ENCODE peak calls at places on chromosomes 6 and 20, in eight cellular contexts. One of them, this sample, is unnamed.
A peak's percentile ranks its signal among the peaks of the same experiment; 100 is the strongest.

GRCh38 chr6:93701526-93701925 is 282.2 kb upstream of the EPHA7 start:
- DNase-seq in IMR-90: no peak
- DNase-seq in left lung: no peak
- DNase-seq in glutamatergic neuron: no peak
- DNase-seq in cardiac fibroblast: peak; percentile 74
- DNase-seq in GM12865: no peak
- DNase-seq in BE2C: no peak
- DNase-seq in psoas muscle: no peak
- DNase-seq in this sample: no peak

GRCh38 chr6:85111481-85112001 is 338.3 kb upstream of the NT5E start:
- DNase-seq in IMR-90: no peak
- DNase-seq in left lung: no peak
- DNase-seq in glutamatergic neuron: no peak
- DNase-seq in cardiac fibroblast: peak; percentile 70
- DNase-seq in GM12865: no peak
- DNase-seq in BE2C: no peak
- DNase-seq in psoas muscle: no peak
- DNase-seq in this sample: no peak

GRCh38 chr6:161226005-161226964 is 47.6 kb downstream of the AGPAT4 start:
- DNase-seq in IMR-90: no peak
- DNase-seq in left lung: no peak
- DNase-seq in glutamatergic neuron: no peak
- DNase-seq in cardiac fibroblast: no peak
- DNase-seq in GM12865: peak; percentile 42
- DNase-seq in BE2C: no peak
- DNase-seq in psoas muscle: no peak
- DNase-seq in this sample: no peak

GRCh38 chr6:137819740-137820139 is 47.3 kb upstream of the TNFAIP3 start:
- DNase-seq in IMR-90: no peak
- DNase-seq in left lung: no peak
- DNase-seq in glutamatergic neuron: no peak
- DNase-seq in cardiac fibroblast: peak; percentile 41
- DNase-seq in GM12865: peak; percentile 58
- DNase-seq in BE2C: no peak
- DNase-seq in psoas muscle: no peak
- DNase-seq in this sample: no peak

GRCh38 chr6:12403946-12404647 is 113.9 kb downstream of the EDN1 start:
- DNase-seq in IMR-90: peak; percentile 31
- DNase-seq in left lung: no peak
- DNase-seq in glutamatergic neuron: no peak
- DNase-seq in cardiac fibroblast: peak; percentile 50
- DNase-seq in GM12865: no peak
- DNase-seq in BE2C: no peak
- DNase-seq in psoas muscle: no peak
- DNase-seq in this sample: no peak

GRCh38 chr6:21511891-21512550 is 81.5 kb upstream of the SOX4 start:
- DNase-seq in IMR-90: no peak
- DNase-seq in left lung: no peak
- DNase-seq in glutamatergic neuron: no peak
- DNase-seq in cardiac fibroblast: no peak
- DNase-seq in GM12865: no peak
- DNase-seq in BE2C: no peak
- DNase-seq in psoas muscle: no peak
- DNase-seq in this sample: no peak

GRCh38 chr6:169906004-169906740 is 154.8 kb downstream of the ERMARD start:
- DNase-seq in IMR-90: no peak
- DNase-seq in left lung: no peak
- DNase-seq in glutamatergic neuron: no peak
- DNase-seq in cardiac fibroblast: no peak
- DNase-seq in GM12865: no peak
- DNase-seq in BE2C: no peak
- DNase-seq in psoas muscle: no peak
- DNase-seq in this sample: no peak

GRCh38 chr20:38680492-38681118 is 43.7 kb upstream of the SLC32A1 start:
- DNase-seq in IMR-90: peak; percentile 28
- DNase-seq in left lung: no peak
- DNase-seq in glutamatergic neuron: no peak
- DNase-seq in cardiac fibroblast: peak; percentile 41
- DNase-seq in GM12865: peak; percentile 38
- DNase-seq in BE2C: no peak
- DNase-seq in psoas muscle: no peak
- DNase-seq in this sample: no peak

GRCh38 chr6:2593167-2593566 is 157.6 kb downstream of the MYLK4 start:
- DNase-seq in IMR-90: no peak
- DNase-seq in left lung: no peak
- DNase-seq in glutamatergic neuron: no peak
- DNase-seq in cardiac fibroblast: no peak
- DNase-seq in GM12865: no peak
- DNase-seq in BE2C: no peak
- DNase-seq in psoas muscle: no peak
- DNase-seq in this sample: no peak

GRCh38 chr6:2599817-2600216 is 150.9 kb downstream of the MYLK4 start:
- DNase-seq in IMR-90: no peak
- DNase-seq in left lung: no peak
- DNase-seq in glutamatergic neuron: no peak
- DNase-seq in cardiac fibroblast: no peak
- DNase-seq in GM12865: no peak
- DNase-seq in BE2C: no peak
- DNase-seq in psoas muscle: no peak
- DNase-seq in this sample: no peak

GRCh38 chr6:2594868-2595267 is 155.9 kb downstream of the MYLK4 start:
- DNase-seq in IMR-90: no peak
- DNase-seq in left lung: no peak
- DNase-seq in glutamatergic neuron: no peak
- DNase-seq in cardiac fibroblast: no peak
- DNase-seq in GM12865: no peak
- DNase-seq in BE2C: no peak
- DNase-seq in psoas muscle: no peak
- DNase-seq in this sample: no peak

GRCh38 chr6:2598867-2599266 is 151.9 kb downstream of the MYLK4 start:
- DNase-seq in IMR-90: no peak
- DNase-seq in left lung: no peak
- DNase-seq in glutamatergic neuron: no peak
- DNase-seq in cardiac fibroblast: no peak
- DNase-seq in GM12865: no peak
- DNase-seq in BE2C: no peak
- DNase-seq in psoas muscle: no peak
- DNase-seq in this sample: no peak

DNA sequence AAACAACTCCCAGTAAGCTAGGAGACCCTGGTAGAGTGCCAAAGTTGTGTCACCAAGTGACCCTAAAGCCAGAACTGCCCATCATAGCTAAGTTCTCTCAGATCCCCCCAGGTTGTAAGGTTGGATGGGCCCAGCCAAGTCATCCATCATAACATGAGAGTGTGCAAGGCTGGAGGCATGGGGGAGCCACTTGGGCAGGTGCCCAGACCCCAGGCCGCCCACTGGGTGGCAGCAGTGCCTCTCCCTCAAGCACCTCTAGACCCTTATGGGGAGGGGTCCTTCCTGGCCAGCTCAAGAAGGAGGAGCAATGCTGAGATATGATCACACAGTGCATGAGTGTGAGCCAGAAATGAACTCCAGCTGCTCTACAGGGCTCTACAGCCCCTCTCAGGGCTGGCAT is 154.5 kb downstream of the MYLK4 start:
- DNase-seq in IMR-90: no peak
- DNase-seq in left lung: no peak
- DNase-seq in glutamatergic neuron: no peak
- DNase-seq in cardiac fibroblast: no peak
- DNase-seq in GM12865: no peak
- DNase-seq in BE2C: peak; percentile 39
- DNase-seq in psoas muscle: no peak
- DNase-seq in this sample: no peak
- TF ChIP-seq CTCF in IMR-90: no peak
- TF ChIP-seq CTCF in left lung: no peak
- TF ChIP-seq CTCF in glutamatergic neuron: no peak
- TF ChIP-seq CTCF in cardiac fibroblast: no peak
- TF ChIP-seq CTCF in GM12865: peak; percentile 17
- TF ChIP-seq CTCF in BE2C: peak; percentile 46
- TF ChIP-seq CTCF in psoas muscle: peak; percentile 26
- TF ChIP-seq CTCF in this sample: no peak

GRCh38 chr6:119844385-119844784 is 494.8 kb upstream of the MAN1A1 start:
- DNase-seq in IMR-90: no peak
- DNase-seq in left lung: no peak
- DNase-seq in glutamatergic neuron: no peak
- DNase-seq in cardiac fibroblast: no peak
- DNase-seq in GM12865: no peak
- DNase-seq in BE2C: peak; percentile 32
- DNase-seq in psoas muscle: no peak
- DNase-seq in this sample: no peak

GRCh38 chr6:119845161-119845560 is 495.6 kb upstream of the MAN1A1 start:
- DNase-seq in IMR-90: no peak
- DNase-seq in left lung: no peak
- DNase-seq in glutamatergic neuron: no peak
- DNase-seq in cardiac fibroblast: no peak
- DNase-seq in GM12865: no peak
- DNase-seq in BE2C: no peak
- DNase-seq in psoas muscle: no peak
- DNase-seq in this sample: no peak

GRCh38 chr6:119848706-119849105 is 499.1 kb upstream of the MAN1A1 start:
- DNase-seq in IMR-90: no peak
- DNase-seq in left lung: no peak
- DNase-seq in glutamatergic neuron: no peak
- DNase-seq in cardiac fibroblast: no peak
- DNase-seq in GM12865: no peak
- DNase-seq in BE2C: no peak
- DNase-seq in psoas muscle: no peak
- DNase-seq in this sample: no peak
- TF ChIP-seq CTCF in IMR-90: no peak
- TF ChIP-seq CTCF in left lung: no peak
- TF ChIP-seq CTCF in glutamatergic neuron: no peak
- TF ChIP-seq CTCF in cardiac fibroblast: no peak
- TF ChIP-seq CTCF in GM12865: no peak
- TF ChIP-seq CTCF in BE2C: no peak
- TF ChIP-seq CTCF in psoas muscle: no peak
- TF ChIP-seq CTCF in this sample: no peak

GRCh38 chr20:32581839-32582658 is 3.1 kb downstream of the NOL4L start:
- DNase-seq in IMR-90: no peak
- DNase-seq in left lung: no peak
- DNase-seq in glutamatergic neuron: peak; percentile 71
- DNase-seq in cardiac fibroblast: no peak
- DNase-seq in GM12865: no peak
- DNase-seq in BE2C: peak; percentile 68
- DNase-seq in psoas muscle: no peak
- DNase-seq in this sample: no peak

GRCh38 chr20:32585519-32586127 is 490 bp upstream of the NOL4L start:
- DNase-seq in IMR-90: no peak
- DNase-seq in left lung: no peak
- DNase-seq in glutamatergic neuron: no peak
- DNase-seq in cardiac fibroblast: no peak
- DNase-seq in GM12865: peak; percentile 66
- DNase-seq in BE2C: no peak
- DNase-seq in psoas muscle: no peak
- DNase-seq in this sample: no peak

GRCh38 chr20:32582659-32583580 is 2.2 kb downstream of the NOL4L start:
- DNase-seq in IMR-90: no peak
- DNase-seq in left lung: no peak
- DNase-seq in glutamatergic neuron: peak; percentile 90
- DNase-seq in cardiac fibroblast: no peak
- DNase-seq in GM12865: no peak
- DNase-seq in BE2C: peak; percentile 69
- DNase-seq in psoas muscle: no peak
- DNase-seq in this sample: no peak

GRCh38 chr20:32585011-32585518 is at the start of gene NOL4L:
- DNase-seq in IMR-90: no peak
- DNase-seq in left lung: no peak
- DNase-seq in glutamatergic neuron: peak; percentile 74
- DNase-seq in cardiac fibroblast: no peak
- DNase-seq in GM12865: peak; percentile 29
- DNase-seq in BE2C: peak; percentile 57
- DNase-seq in psoas muscle: no peak
- DNase-seq in this sample: no peak

GRCh38 chr20:32583581-32584045 is 1.5 kb downstream of the NOL4L start:
- DNase-seq in IMR-90: no peak
- DNase-seq in left lung: no peak
- DNase-seq in glutamatergic neuron: peak; percentile 76
- DNase-seq in cardiac fibroblast: no peak
- DNase-seq in GM12865: no peak
- DNase-seq in BE2C: peak; percentile 45
- DNase-seq in psoas muscle: no peak
- DNase-seq in this sample: no peak
- TF ChIP-seq CTCF in IMR-90: no peak
- TF ChIP-seq CTCF in left lung: no peak
- TF ChIP-seq CTCF in glutamatergic neuron: no peak
- TF ChIP-seq CTCF in cardiac fibroblast: no peak
- TF ChIP-seq CTCF in GM12865: no peak
- TF ChIP-seq CTCF in BE2C: no peak
- TF ChIP-seq CTCF in psoas muscle: no peak
- TF ChIP-seq CTCF in this sample: no peak

GRCh38 chr6:111723412-111723970 is 117.8 kb upstream of the TRAF3IP2 start:
- DNase-seq in IMR-90: no peak
- DNase-seq in left lung: no peak
- DNase-seq in glutamatergic neuron: no peak
- DNase-seq in cardiac fibroblast: peak; percentile 44
- DNase-seq in GM12865: no peak
- DNase-seq in BE2C: no peak
- DNase-seq in psoas muscle: no peak
- DNase-seq in this sample: no peak

GRCh38 chr6:111722220-111722731 is 116.6 kb upstream of the TRAF3IP2 start:
- DNase-seq in IMR-90: peak; percentile 76
- DNase-seq in left lung: no peak
- DNase-seq in glutamatergic neuron: no peak
- DNase-seq in cardiac fibroblast: peak; percentile 80
- DNase-seq in GM12865: no peak
- DNase-seq in BE2C: no peak
- DNase-seq in psoas muscle: no peak
- DNase-seq in this sample: no peak

GRCh38 chr6:111724039-111724438 is 118.4 kb upstream of the TRAF3IP2 start:
- DNase-seq in IMR-90: no peak
- DNase-seq in left lung: no peak
- DNase-seq in glutamatergic neuron: no peak
- DNase-seq in cardiac fibroblast: no peak
- DNase-seq in GM12865: no peak
- DNase-seq in BE2C: no peak
- DNase-seq in psoas muscle: no peak
- DNase-seq in this sample: no peak

GRCh38 chr6:111720931-111721496 is 115.3 kb upstream of the TRAF3IP2 start:
- DNase-seq in IMR-90: no peak
- DNase-seq in left lung: no peak
- DNase-seq in glutamatergic neuron: no peak
- DNase-seq in cardiac fibroblast: no peak
- DNase-seq in GM12865: no peak
- DNase-seq in BE2C: no peak
- DNase-seq in psoas muscle: no peak
- DNase-seq in this sample: no peak

DNA sequence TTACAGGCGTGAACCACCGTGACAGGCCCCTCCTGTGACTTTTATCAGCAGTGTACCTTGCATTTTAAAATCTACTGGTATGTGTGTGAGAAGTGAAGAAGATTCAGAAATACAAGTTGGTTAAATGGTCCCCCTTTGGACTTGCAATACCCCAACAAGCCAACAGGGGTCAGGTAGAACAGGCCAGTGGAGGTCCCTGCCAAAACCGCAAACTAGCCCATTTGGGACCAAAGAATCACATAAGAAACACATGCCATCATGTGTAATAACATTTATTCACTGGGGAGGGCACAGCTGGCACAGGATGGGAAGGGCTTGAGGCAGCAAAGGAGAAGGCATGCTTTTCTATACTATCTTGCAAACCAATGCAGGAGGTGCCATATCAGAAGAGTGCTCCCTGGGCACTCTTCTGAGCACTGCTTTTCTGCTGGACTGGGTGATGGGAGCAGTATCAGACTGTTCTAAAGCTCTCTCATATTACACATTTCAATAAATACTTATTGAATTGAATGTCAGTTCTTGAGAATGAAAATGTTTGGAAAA is 116.1 kb upstream of the TRAF3IP2 start:
- DNase-seq in IMR-90: peak; percentile 44
- DNase-seq in left lung: no peak
- DNase-seq in glutamatergic neuron: peak; percentile 35
- DNase-seq in cardiac fibroblast: peak; percentile 85
- DNase-seq in GM12865: peak; percentile 76
- DNase-seq in BE2C: peak; percentile 44
- DNase-seq in psoas muscle: no peak
- DNase-seq in this sample: no peak
- TF ChIP-seq CTCF in IMR-90: peak; percentile 53
- TF ChIP-seq CTCF in left lung: peak; percentile 55
- TF ChIP-seq CTCF in glutamatergic neuron: peak; percentile 86
- TF ChIP-seq CTCF in cardiac fibroblast: peak; percentile 88
- TF ChIP-seq CTCF in GM12865: peak; percentile 70
- TF ChIP-seq CTCF in BE2C: peak; percentile 76
- TF ChIP-seq CTCF in psoas muscle: peak; percentile 37
- TF ChIP-seq CTCF in this sample: peak; percentile 74

This sample was measured in CD14-positive monocyte.